ENCODE peak calls at places on chromosomes 13 and 19, in five cellular contexts. V is GM23338, G is PC-3, P is hepatocyte, Z is HCT116. U is an unnamed sample.
A peak's percentile ranks its signal among the peaks of the same experiment; 100 is the strongest.

GRCh38 chr13:43767351-43767901 is 19.3 kb downstream of the ENOX1 start:
- DNase-seq in V (no peak), G (no peak), P (no peak), Z (no peak), U (peak; percentile 33)

GRCh38 chr13:95955255-95955654 is 97.9 kb downstream of the UGGT2 start:
- DNase-seq in V (no peak), G (no peak), P (no peak), Z (no peak), U (no peak)

GRCh38 chr19:58417071-58417470 is 8.6 kb downstream of the ZNF584 start:
- DNase-seq in V (no peak), G (no peak), P (no peak), Z (no peak), U (no peak)

GRCh38 chr19:42532881-42533280 is 4.6 kb upstream of the CEACAM1 start:
- DNase-seq in V (no peak), G (no peak), P (no peak), Z (no peak), U (no peak)

GRCh38 chr19:12611361-12611699 is 610 bp downstream of the ZNF791 start:
- DNase-seq in V (peak; percentile 72), G (peak; percentile 81), P (peak; percentile 89), Z (peak; percentile 45), U (peak; percentile 95)

GRCh38 chr13:86002921-86003488 is 203.8 kb upstream of the SLITRK6 start:
- DNase-seq in V (no peak), G (no peak), P (no peak), Z (no peak), U (no peak)

GRCh38 chr19:53311044-53311443 is 22.5 kb upstream of the ZNF845 start:
- DNase-seq in V (no peak), G (no peak), P (no peak), Z (no peak), U (no peak)

GRCh38 chr19:19544257-19545127 is 6.4 kb downstream of the CILP2 start:
- DNase-seq in V (no peak), G (no peak), P (no peak), Z (no peak), U (no peak)

GRCh38 chr13:29527511-29527910 is 68.0 kb downstream of the SLC7A1 start:
- DNase-seq in V (no peak), G (no peak), P (no peak), Z (no peak), U (no peak)

GRCh38 chr13:20358022-20358421 is 125.9 kb upstream of the GJB6 start:
- DNase-seq in V (no peak), G (no peak), P (no peak), Z (no peak), U (no peak)

GRCh38 chr13:30997697-30998547 is 65.5 kb downstream of the TEX26 start:
- DNase-seq in V (no peak), G (no peak), P (no peak), Z (no peak), U (no peak)

GRCh38 chr19:18396471-18397241 is 766 bp downstream of the LRRC25 start:
- DNase-seq in V (no peak), G (no peak), P (no peak), Z (no peak), U (no peak)

GRCh38 chr19:39409886-39410619 is 2.4 kb upstream of the PLEKHG2 start:
- DNase-seq in V (peak; percentile 62), G (no peak), P (peak; percentile 91), Z (peak; percentile 54), U (peak; percentile 81)

GRCh38 chr19:413756-414420 is 4.9 kb upstream of the C2CD4C start:
- DNase-seq in V (no peak), G (no peak), P (no peak), Z (no peak), U (no peak)

GRCh38 chr19:35427187-35427586 is 20.9 kb upstream of the FFAR2 start:
- DNase-seq in V (no peak), G (no peak), P (peak; percentile 37), Z (no peak), U (no peak)

GRCh38 chr13:26184791-26185250 is 37.3 kb downstream of the RNF6 start:
- DNase-seq in V (peak; percentile 65), G (peak; percentile 78), P (peak; percentile 82), Z (peak; percentile 39), U (peak; percentile 82)

GRCh38 chr19:19750842-19751790 is 18.2 kb upstream of the ZNF14 start:
- DNase-seq in V (no peak), G (no peak), P (no peak), Z (no peak), U (no peak)

GRCh38 chr19:20503536-20503935 is 62.0 kb downstream of the ZNF737 start:
- DNase-seq in V (no peak), G (peak; percentile 71), P (peak; percentile 13), Z (no peak), U (peak; percentile 27)

GRCh38 chr13:93635687-93636086 is 409.1 kb downstream of the GPC6 start:
- DNase-seq in V (no peak), G (no peak), P (no peak), Z (no peak), U (peak; percentile 85)

GRCh38 chr19:57656346-57656745 is 12.4 kb upstream of the ZSCAN4 start:
- DNase-seq in V (no peak), G (peak; percentile 25), P (no peak), Z (no peak), U (no peak)

GRCh38 chr13:90485441-90485840 is 862.0 kb upstream of the MIR17HG start:
- DNase-seq in V (no peak), G (peak; percentile 80), P (no peak), Z (no peak), U (peak; percentile 87)

GRCh38 chr19:48635263-48635965 is 1.8 kb downstream of the DBP start:
- DNase-seq in V (peak; percentile 79), G (peak; percentile 54), P (peak; percentile 90), Z (no peak), U (peak; percentile 75)

GRCh38 chr19:48633148-48634035 is 3.8 kb downstream of the DBP start:
- DNase-seq in V (no peak), G (no peak), P (peak; percentile 54), Z (no peak), U (peak; percentile 52)

GRCh38 chr19:48632692-48633147 is 4.5 kb downstream of the DBP start:
- DNase-seq in V (no peak), G (no peak), P (peak; percentile 16), Z (no peak), U (peak; percentile 71)

GRCh38 chr19:48634424-48635262 is 2.5 kb downstream of the DBP start:
- DNase-seq in V (peak; percentile 99), G (peak; percentile 91), P (peak; percentile 98), Z (peak; percentile 94), U (peak; percentile 99)

DNA sequence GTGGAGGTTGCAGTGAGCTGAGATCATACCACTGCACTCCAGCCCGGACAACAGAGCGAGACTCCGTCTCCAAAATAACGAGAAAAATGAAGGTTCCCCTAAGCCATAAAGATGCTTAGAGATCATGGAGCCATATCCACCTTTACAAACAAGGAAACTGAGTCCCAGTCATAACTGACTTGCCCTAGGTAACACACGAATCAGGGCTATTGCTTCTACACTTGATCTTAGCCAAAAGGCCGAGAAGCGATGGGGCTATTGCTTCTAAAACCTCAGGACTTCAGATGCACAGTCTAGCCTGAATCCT is 3.2 kb downstream of the DBP start:
- DNase-seq in V (no peak), G (no peak), P (no peak), Z (no peak), U (no peak)
- H3K27ac ChIP-seq in V (no peak overlapping the region), G (no peak overlapping the region), P (no peak overlapping the region), Z (peak overlapping the region; percentile 95), U (peak overlapping the region; percentile 66)

GRCh38 chr13:49938274-49938673 is 2.1 kb upstream of the SPRYD7 start:
- DNase-seq in V (no peak), G (no peak), P (no peak), Z (no peak), U (no peak)
- TF ChIP-seq EZH2phosphoT487 in V (no peak), G (no peak), P (no peak), Z (no peak), U (no peak)

GRCh38 chr13:40973409-40973808 is 45.7 kb downstream of the ELF1 start:
- DNase-seq in V (no peak), G (no peak), P (no peak), Z (no peak), U (no peak)

GRCh38 chr13:40970803-40971202 is 48.3 kb downstream of the ELF1 start:
- DNase-seq in V (no peak), G (no peak), P (no peak), Z (no peak), U (no peak)

GRCh38 chr13:40971321-40971720 is 47.8 kb downstream of the ELF1 start:
- DNase-seq in V (no peak), G (no peak), P (no peak), Z (no peak), U (no peak)

GRCh38 chr13:40975441-40975840 is 43.7 kb downstream of the ELF1 start:
- DNase-seq in V (no peak), G (peak; percentile 4), P (no peak), Z (no peak), U (no peak)

DNA sequence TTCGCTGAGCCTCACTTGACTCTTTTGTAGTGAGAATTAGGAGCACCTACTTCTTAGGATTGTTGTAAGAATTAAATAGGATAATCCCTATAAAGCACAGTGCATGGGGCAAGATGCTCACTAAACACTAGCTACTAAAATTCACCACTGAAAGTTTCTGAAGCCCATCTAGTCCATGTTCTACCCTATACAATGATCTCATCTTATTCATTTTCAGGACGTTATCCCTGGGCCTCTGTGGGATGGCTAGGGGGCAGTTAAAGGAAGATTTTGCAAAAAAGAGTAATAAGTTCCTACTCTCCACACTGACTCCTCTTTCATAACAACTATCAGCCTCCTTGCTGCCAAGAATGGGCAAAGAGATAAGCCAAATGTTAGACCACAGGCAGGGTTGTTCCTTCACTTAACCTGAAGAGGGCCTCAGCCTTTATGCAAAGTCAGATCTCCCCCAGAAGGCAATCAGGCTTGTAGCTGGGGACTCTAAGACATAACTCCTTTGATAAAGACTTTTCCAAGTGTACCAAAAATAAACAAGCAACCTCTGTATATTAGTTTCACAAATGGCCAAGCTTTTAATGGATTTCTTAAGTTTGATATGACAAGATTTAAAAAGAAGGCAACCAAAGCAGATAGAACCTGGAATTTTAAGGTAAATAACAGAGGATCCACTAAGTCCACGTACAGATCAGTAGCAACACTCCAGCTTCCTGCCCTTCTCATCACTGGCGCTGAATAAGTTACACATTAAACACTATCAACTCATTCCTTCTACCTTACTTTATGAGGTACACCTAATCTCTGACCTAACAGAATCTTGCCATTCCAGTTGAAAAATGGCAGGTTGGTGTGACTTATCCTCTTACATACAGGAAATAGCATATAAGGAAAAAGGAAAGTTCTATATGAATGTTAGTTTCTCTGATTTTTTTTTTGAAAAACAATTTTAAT is 44.4 kb downstream of the ELF1 start:
- DNase-seq in V (peak; percentile 78), G (peak; percentile 37), P (peak; percentile 58), Z (peak; percentile 23), U (peak; percentile 51)
- H3K27ac ChIP-seq in V (no peak overlapping the region), G (peak overlapping the region; percentile 7), P (peak overlapping the region; percentile 89), Z (no peak overlapping the region), U (no peak overlapping the region)

DNA sequence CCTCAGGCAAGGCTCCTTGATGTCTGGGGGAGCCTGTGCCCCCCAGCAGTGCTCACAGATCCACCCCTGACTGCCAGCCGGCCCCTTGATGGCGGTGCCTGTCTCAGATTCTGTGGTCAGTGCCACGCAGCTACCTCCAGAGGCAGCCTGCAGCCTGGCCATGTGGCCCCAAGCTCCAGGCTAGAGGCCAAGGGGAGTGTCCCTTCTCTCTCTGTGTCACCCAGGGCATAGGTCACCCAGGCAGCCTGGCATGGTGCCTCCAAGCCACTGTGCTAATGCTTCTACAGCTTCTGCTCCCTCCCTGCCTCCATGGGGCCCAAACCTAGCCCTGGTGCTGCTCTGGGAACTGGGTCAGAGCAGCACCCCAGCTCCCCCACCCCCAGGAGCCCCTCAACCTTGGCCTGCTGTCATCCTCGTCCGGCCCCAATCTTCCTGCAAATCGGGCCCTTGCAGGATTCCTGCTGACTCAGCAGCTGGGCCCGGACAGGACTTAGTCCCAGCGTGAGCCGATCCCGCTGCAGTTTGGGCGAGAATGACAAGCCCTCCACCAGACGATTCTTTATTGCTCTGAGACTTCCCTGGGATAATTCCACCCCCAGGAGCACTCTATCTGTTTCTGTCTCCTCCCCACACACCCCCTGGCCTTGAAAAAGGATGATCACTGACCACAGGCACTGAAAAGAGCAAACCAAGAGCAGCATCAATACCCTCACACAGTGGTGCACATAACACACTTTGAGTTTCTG is 2.7 kb upstream of the ARL11 start:
- DNase-seq in V (no peak), G (no peak), P (peak; percentile 38), Z (no peak), U (no peak)
- TF ChIP-seq EZH2phosphoT487 in V (no peak), G (no peak), P (no peak), Z (no peak), U (no peak)

U was measured in GM23248.